ENCODE peak calls at places on chromosomes 2 and 18, in eight cellular contexts. F, Y, K, T, I, H, J and W are unnamed samples. For H3K27me3 and H3K4me1, the result is how much of the 10 kb centered on the place peaks cover.

GRCh38 chr2:54240515-54241219 is 15.4 kb downstream of the TSPYL6 start:
- DNase-seq in Y (peak), I (no peak), F (peak), T (no peak), J (no peak), H (no peak), K (no peak), W (no peak)

GRCh38 chr18:50190236-50190635 is 4.7 kb downstream of the MYO5B start:
- DNase-seq in Y (no peak), J (no peak), K (no peak), T (no peak), I (no peak), F (no peak), H (no peak), W (no peak)

GRCh38 chr2:65227035-65227470 is 578 bp upstream of the ACTR2 start:
- DNase-seq in F (no peak), I (no peak), T (peak), Y (no peak), H (no peak), K (no peak), J (no peak), W (no peak)

GRCh38 chr2:33073018-33073417 is 126.3 kb downstream of the LTBP1 start:
- DNase-seq in K (no peak), F (peak), I (no peak), Y (no peak), H (no peak), J (no peak), T (no peak), W (no peak)

GRCh38 chr2:81481242-81481993 is 1176.9 kb upstream of the LRRTM1 start:
- DNase-seq in T (no peak), H (no peak), Y (no peak), J (no peak), I (peak), K (no peak), F (no peak), W (no peak)

GRCh38 chr2:155965415-155966070 is 367.0 kb downstream of the NR4A2 start:
- DNase-seq in K (no peak), F (no peak), J (no peak), Y (no peak), I (no peak), H (no peak), T (no peak), W (no peak)

GRCh38 chr2:149451417-149452165 is 121.2 kb downstream of the LYPD6 start:
- DNase-seq in J (no peak), K (no peak), T (no peak), F (no peak), H (no peak), Y (no peak), I (no peak), W (no peak)

GRCh38 chr2:158686166-158686792 is 108.8 kb upstream of the DAPL1 start:
- DNase-seq in H (peak), K (no peak), Y (no peak), I (no peak), J (no peak), F (peak), T (no peak), W (no peak)

GRCh38 chr2:58571181-58571852 is 330.2 kb upstream of the FANCL start:
- DNase-seq in H (no peak), J (no peak), I (no peak), F (peak), K (no peak), Y (no peak), T (peak), W (no peak)

GRCh38 chr2:235493775-235494715 is at the start of gene AGAP1:
- DNase-seq in F (peak), T (peak), I (peak), H (peak), Y (peak), K (peak), J (peak), W (peak)

GRCh38 chr2:98378901-98379300 is 32.6 kb downstream of the CNGA3 start:
- DNase-seq in K (no peak), H (no peak), T (peak), Y (no peak), J (no peak), I (no peak), F (peak), W (no peak)

GRCh38 chr2:98518106-98518505 is 73.4 kb downstream of the INPP4A start:
- DNase-seq in T (no peak), H (peak), J (peak), F (no peak), Y (no peak), I (no peak), K (peak), W (no peak)

GRCh38 chr18:7946724-7947377 is 379.7 kb downstream of the PTPRM start:
- DNase-seq in I (no peak), K (no peak), J (no peak), H (no peak), T (peak), Y (no peak), F (peak), W (no peak)

GRCh38 chr18:2173464-2173863 is 397.8 kb downstream of the METTL4 start:
- DNase-seq in I (no peak), F (peak), T (no peak), K (no peak), Y (no peak), J (no peak), H (no peak), W (no peak)

GRCh38 chr18:22001912-22002487 is 167.4 kb upstream of the GATA6 start:
- DNase-seq in H (no peak), Y (no peak), K (no peak), F (no peak), T (no peak), J (no peak), I (no peak), W (no peak)

GRCh38 chr18:22005191-22005824 is 164.1 kb upstream of the GATA6 start:
- DNase-seq in Y (peak), T (no peak), I (no peak), H (no peak), K (no peak), J (no peak), F (peak), W (peak)

GRCh38 chr18:22009242-22009641 is 160.1 kb upstream of the GATA6 start:
- DNase-seq in T (no peak), K (no peak), Y (no peak), I (no peak), J (no peak), F (no peak), H (no peak), W (no peak)

DNA sequence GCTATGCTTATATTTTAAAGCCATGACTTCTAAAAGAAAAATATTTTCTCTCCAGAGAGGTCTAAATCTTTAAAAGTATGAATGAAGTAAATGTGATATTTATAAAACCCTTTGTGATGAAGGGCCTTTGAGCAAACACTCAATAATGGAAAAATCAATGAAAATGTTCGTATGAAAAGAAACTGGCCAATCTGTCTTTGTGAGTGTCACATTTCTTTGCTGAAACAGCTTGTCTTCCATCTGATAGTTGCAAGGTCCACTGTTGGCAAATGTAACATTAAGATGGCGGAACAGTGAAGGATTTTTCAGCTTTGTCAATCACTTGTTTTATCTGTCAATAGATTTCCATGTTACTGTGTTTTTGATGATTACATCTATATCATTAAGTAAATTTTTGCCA is 162.9 kb upstream of the GATA6 start:
- DNase-seq in I (no peak), F (no peak), H (no peak), J (no peak), T (no peak), Y (no peak), K (no peak), W (no peak)
- H3K27me3 ChIP-seq in I (under half), F (under half), H (under half), J (under half), T (under half), Y (under half), K (under half), W (under half)

GRCh38 chr2:119384971-119385370 is 18.2 kb downstream of the DBI start:
- DNase-seq in I (no peak), T (no peak), J (no peak), Y (no peak), F (no peak), H (no peak), K (no peak), W (no peak)

GRCh38 chr2:119385465-119385864 is 18.7 kb downstream of the DBI start:
- DNase-seq in K (no peak), I (no peak), J (no peak), F (no peak), Y (no peak), T (no peak), H (no peak), W (no peak)

GRCh38 chr2:119389615-119390306 is 23.0 kb downstream of the DBI start:
- DNase-seq in F (peak), Y (peak), K (no peak), T (peak), H (no peak), I (peak), J (no peak), W (peak)

GRCh38 chr2:119383410-119384140 is 16.8 kb downstream of the DBI start:
- DNase-seq in K (no peak), H (no peak), Y (no peak), T (peak), J (no peak), F (no peak), I (peak), W (no peak)

GRCh38 chr2:119387381-119388129 is 20.8 kb downstream of the DBI start:
- DNase-seq in T (peak), J (no peak), Y (peak), H (peak), F (peak), K (no peak), I (peak), W (peak)
- H3K4me3 ChIP-seq in T (no peak), J (no peak), Y (no peak), H (no peak), F (no peak), K (no peak), I (no peak), W (no peak)

DNA sequence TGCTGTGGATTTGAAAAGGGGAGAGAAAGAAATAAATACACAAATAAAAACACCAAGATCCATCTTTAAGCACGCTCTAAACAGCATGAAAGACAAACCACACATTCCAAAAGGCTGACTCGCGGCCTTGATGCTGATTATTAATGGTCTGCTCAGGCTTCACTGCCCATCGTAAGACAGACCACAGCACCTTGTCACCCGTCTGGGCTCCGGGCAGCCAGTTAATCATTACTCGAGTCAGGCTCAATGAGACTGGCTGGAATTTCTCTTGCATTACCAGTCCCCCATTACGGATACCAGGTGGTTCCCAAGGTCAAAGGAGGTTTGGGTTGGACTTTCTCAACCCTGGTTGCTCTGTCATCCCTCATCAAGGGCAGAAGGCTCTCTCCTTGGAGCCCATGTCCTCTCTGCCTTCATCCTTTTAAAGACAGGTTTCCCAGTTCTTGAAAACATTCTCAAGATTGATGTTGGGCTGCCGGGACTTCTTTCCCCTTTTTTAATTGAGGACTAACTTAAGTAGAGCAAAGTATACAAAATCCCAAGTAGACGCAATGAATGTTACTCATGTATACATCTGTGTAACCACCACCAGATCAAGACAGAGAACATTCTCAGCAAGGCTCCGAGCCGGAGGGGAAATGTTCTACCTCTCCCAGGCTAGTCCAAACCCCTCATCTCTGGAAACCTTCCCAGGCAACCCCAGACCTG is 8.1 kb downstream of the SMAD7 start:
- DNase-seq in F (peak), H (no peak), J (no peak), I (peak), Y (no peak), T (peak), K (no peak), W (no peak)
- H3K4me1 ChIP-seq in F (half or more), H (half or more), J (under half), I (under half), Y (half or more), T (half or more), K (half or more), W (under half)

GRCh38 chr2:60512063-60512622 is 41.3 kb downstream of the BCL11A start:
- DNase-seq in F (no peak), J (peak), Y (no peak), H (no peak), T (no peak), I (no peak), K (no peak), W (no peak)
- H3K27me3 ChIP-seq in F (under half), J (under half), Y (under half), H (under half), T (under half), I (under half), K (under half), W (under half)

GRCh38 chr2:31694444-31694843 is 113.7 kb upstream of the SRD5A2 start:
- DNase-seq in F (peak), J (no peak), Y (no peak), T (no peak), K (no peak), H (no peak), I (no peak), W (no peak)
- H3K4me3 ChIP-seq in F (no peak), J (no peak), Y (no peak), T (no peak), K (no peak), H (no peak), I (no peak), W (no peak)